ENCODE peak calls at places on chromosome 13, in nine cellular contexts. I, V, N, G, Q, J, K, R and U are unnamed samples.

GRCh38 chr13:29754486-29754806 is 96.0 kb downstream of the UBL3 start:
- DNase-seq in I (peak; percentile 56), V (no peak), N (no peak), G (peak; percentile 60), Q (no peak), J (no peak), K (no peak), R (no peak), U (no peak)

GRCh38 chr13:32056316-32056715 is 24.7 kb downstream of the FRY start:
- DNase-seq in I (no peak), V (no peak), N (no peak), G (no peak), Q (no peak), J (no peak), K (no peak), R (no peak), U (no peak)

GRCh38 chr13:108595416-108596257 is 33.8 kb upstream of the MYO16 start:
- DNase-seq in I (no peak), V (no peak), N (no peak), G (no peak), Q (no peak), J (no peak), K (no peak), R (no peak), U (no peak)

GRCh38 chr13:66780814-66781213 is 449.3 kb downstream of the PCDH9 start:
- DNase-seq in I (no peak), V (no peak), N (no peak), G (peak; percentile 17), Q (peak; percentile 45), J (no peak), K (no peak), R (no peak), U (no peak)

GRCh38 chr13:21670006-21670882 is 629 bp upstream of the FGF9 start:
- DNase-seq in I (peak; percentile 67), V (no peak), N (peak; percentile 74), G (peak; percentile 48), Q (peak; percentile 40), J (no peak), K (peak; percentile 55), R (no peak), U (peak; percentile 59)

GRCh38 chr13:35191883-35192282 is 249.8 kb downstream of the NBEA start:
- DNase-seq in I (no peak), V (no peak), N (no peak), G (no peak), Q (no peak), J (no peak), K (no peak), R (no peak), U (no peak)

GRCh38 chr13:109336730-109337129 is 449.7 kb downstream of the IRS2 start:
- DNase-seq in I (peak; percentile 76), V (no peak), N (no peak), G (peak; percentile 52), Q (peak; percentile 4), J (no peak), K (no peak), R (no peak), U (no peak)

GRCh38 chr13:37709318-37709717 is 110.8 kb upstream of the POSTN start:
- DNase-seq in I (no peak), V (no peak), N (no peak), G (no peak), Q (no peak), J (no peak), K (no peak), R (no peak), U (no peak)

DNA sequence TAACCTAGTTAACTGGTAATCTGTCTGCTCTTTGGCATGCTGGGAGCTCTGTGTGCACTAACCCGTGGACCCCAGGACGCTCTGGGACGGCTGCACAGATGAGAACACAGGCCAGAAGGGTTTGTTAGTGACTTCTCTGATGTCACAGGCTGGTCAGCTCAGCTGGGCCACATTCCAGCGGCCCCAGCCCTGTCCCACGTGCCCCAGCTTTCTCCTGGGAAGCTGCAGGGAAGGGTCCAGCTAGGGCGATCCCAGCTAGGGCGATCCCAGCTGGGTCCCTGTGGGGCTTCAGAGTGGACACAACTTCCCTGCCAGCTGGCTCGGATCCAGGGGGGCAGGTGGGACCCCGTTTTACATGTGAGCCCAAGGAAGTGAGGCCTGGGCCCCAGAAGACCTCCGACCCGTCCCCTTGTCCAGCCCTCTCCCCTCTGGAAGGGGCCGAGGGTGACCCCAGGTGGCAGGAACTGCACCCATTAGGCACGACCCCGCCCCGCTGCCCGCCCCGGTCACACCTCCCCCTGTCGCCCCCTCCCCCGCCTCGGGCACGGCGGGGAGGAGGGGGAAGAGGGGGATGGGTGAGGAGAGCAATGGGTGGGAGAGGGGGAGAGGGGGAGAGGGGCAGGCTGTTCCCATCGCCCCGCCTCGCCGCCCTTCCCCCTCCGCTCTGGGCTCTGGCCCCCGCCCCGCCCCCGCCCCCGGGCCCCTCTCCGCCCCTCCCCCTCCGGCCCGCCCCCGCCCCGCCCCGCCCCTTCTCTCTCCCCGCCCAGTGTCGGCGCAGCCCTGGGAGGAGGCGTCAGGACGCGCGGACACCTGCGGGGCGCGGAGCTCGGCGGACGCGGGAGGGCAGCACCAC is 75.2 kb upstream of the MCF2L start:
- DNase-seq in I (peak; percentile 33), V (no peak), N (no peak), G (no peak), Q (peak; percentile 49), J (no peak), K (no peak), R (no peak), U (no peak)
- H3K27ac ChIP-seq in I (no peak overlapping the region), V (no peak overlapping the region), N (no peak overlapping the region), G (peak overlapping the region; percentile 60), Q (no peak overlapping the region), J (no peak overlapping the region), K (no peak overlapping the region), R (no peak overlapping the region), U (no peak overlapping the region)

GRCh38 chr13:39766464-39767167 is 111.2 kb downstream of the COG6 start:
- DNase-seq in I (no peak), V (no peak), N (no peak), G (no peak), Q (no peak), J (no peak), K (no peak), R (no peak), U (no peak)
- H3K27ac ChIP-seq in I (no peak overlapping the region), V (no peak overlapping the region), N (no peak overlapping the region), G (no peak overlapping the region), Q (peak overlapping the region; percentile 71), J (no peak overlapping the region), K (no peak overlapping the region), R (no peak overlapping the region), U (no peak overlapping the region)

DNA sequence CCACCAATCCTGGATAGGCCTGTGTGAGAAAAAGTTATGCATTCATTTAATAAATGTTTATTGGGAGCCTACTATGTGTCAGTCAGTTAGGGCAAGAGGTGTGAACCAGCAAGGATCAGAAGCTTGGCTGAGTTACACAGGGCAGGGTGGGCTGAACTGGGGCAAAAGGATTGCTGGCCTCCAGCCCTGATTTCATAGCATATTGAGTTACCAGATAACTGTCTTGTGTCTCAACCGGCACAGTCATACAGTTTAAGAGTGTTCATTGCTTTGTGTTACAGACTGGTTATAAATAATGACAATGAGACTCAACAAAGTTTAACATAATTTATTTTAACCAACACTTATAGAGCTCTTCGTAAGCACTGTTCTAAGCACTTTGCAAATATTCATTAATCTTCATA is 253.8 kb downstream of the DLEU7 start:
- DNase-seq in I (peak; percentile 96), V (no peak), N (peak; percentile 64), G (peak; percentile 9), Q (peak; percentile 60), J (no peak), K (no peak), R (peak; percentile 42), U (no peak)
- H3K27ac ChIP-seq in I (peak overlapping the region; percentile 93), V (no peak overlapping the region), N (no peak overlapping the region), G (no peak overlapping the region), Q (peak overlapping the region; percentile 83), J (no peak overlapping the region), K (no peak overlapping the region), R (no peak overlapping the region), U (no peak overlapping the region)

GRCh38 chr13:23654111-23655110 is 84.2 kb downstream of the TNFRSF19 start:
- DNase-seq in I (no peak), V (no peak), N (no peak), G (no peak), Q (peak; percentile 23), J (no peak), K (no peak), R (no peak), U (peak; percentile 34)

GRCh38 chr13:23656637-23657036 is 86.4 kb downstream of the TNFRSF19 start:
- DNase-seq in I (peak; percentile 69), V (no peak), N (no peak), G (no peak), Q (no peak), J (no peak), K (no peak), R (peak; percentile 84), U (no peak)

GRCh38 chr13:23657056-23657455 is 86.8 kb downstream of the TNFRSF19 start:
- DNase-seq in I (no peak), V (no peak), N (no peak), G (no peak), Q (no peak), J (no peak), K (no peak), R (no peak), U (no peak)

GRCh38 chr13:23652909-23653726 is 82.9 kb downstream of the TNFRSF19 start:
- DNase-seq in I (no peak), V (no peak), N (no peak), G (no peak), Q (no peak), J (no peak), K (no peak), R (no peak), U (no peak)

GRCh38 chr13:23655321-23655720 is 85.1 kb downstream of the TNFRSF19 start:
- DNase-seq in I (no peak), V (no peak), N (no peak), G (no peak), Q (no peak), J (no peak), K (no peak), R (no peak), U (no peak)
- H3K27ac ChIP-seq in I (no peak overlapping the region), V (no peak overlapping the region), N (no peak overlapping the region), G (no peak overlapping the region), Q (no peak overlapping the region), J (no peak overlapping the region), K (no peak overlapping the region), R (no peak overlapping the region), U (peak overlapping the region; percentile 65)